ENCODE peak calls at places on chromosomes 3 and 15, in nine cellular contexts. M is sigmoid colon, X is psoas muscle, Z is breast epithelium, K is astrocyte, F is heart right ventricle, N is right atrium auricular region, P is body of pancreas, R is HCT116. E is an unnamed sample. For H3K27me3 and H3K4me1, the result is how much of the 10 kb centered on the place peaks cover.

GRCh38 chr3:40691598-40691905 is 166.8 kb downstream of the ZNF621 start:
- DNase-seq in M (no peak), X (no peak), Z (no peak), K (no peak), F (peak), N (peak), P (peak), R (no peak), E (no peak)

GRCh38 chr15:69060744-69061143 is 46.2 kb downstream of the NOX5 start:
- DNase-seq in M (peak), X (no peak), Z (no peak), K (no peak), F (no peak), N (no peak), P (no peak), R (no peak), E (no peak)

GRCh38 chr3:195770081-195770840 is 41.5 kb downstream of the MUC4 start:
- DNase-seq in M (peak), X (no peak), Z (no peak), K (no peak), F (no peak), N (no peak), P (no peak), R (no peak), E (no peak)

GRCh38 chr3:136239094-136239493 is 11.0 kb upstream of the PCCB start:
- DNase-seq in M (no peak), X (no peak), Z (no peak), K (no peak), F (no peak), N (no peak), P (no peak), R (no peak), E (no peak)

GRCh38 chr15:34584321-34584668 is 844 bp upstream of the GOLGA8B start:
- DNase-seq in M (no peak), X (no peak), Z (no peak), K (no peak), F (no peak), N (no peak), P (no peak), R (no peak), E (no peak)

GRCh38 chr15:62524848-62525247 is 359.8 kb upstream of the C2CD4B start:
- DNase-seq in M (no peak), X (no peak), Z (no peak), K (no peak), F (no peak), N (no peak), P (no peak), R (no peak), E (no peak)

GRCh38 chr15:101712078-101712477 is 12.2 kb downstream of the TARS3 start:
- DNase-seq in M (no peak), X (no peak), Z (no peak), K (no peak), F (no peak), N (no peak), P (no peak), R (no peak), E (no peak)

GRCh38 chr15:41934843-41935242 is 37.5 kb downstream of the EHD4 start:
- DNase-seq in M (peak), X (no peak), Z (peak), K (no peak), F (peak), N (no peak), P (no peak), R (no peak), E (peak)

GRCh38 chr3:71542548-71543370 is 40.8 kb downstream of the FOXP1 start:
- DNase-seq in M (peak), X (peak), Z (peak), K (peak), F (peak), N (peak), P (peak), R (no peak), E (no peak)

GRCh38 chr15:31034152-31034551 is 42.7 kb upstream of the MTMR10 start:
- DNase-seq in M (no peak), X (no peak), Z (no peak), K (no peak), F (no peak), N (no peak), P (no peak), R (no peak), E (no peak)

GRCh38 chr15:89971592-89971997 is 29.5 kb upstream of the ZNF710 start:
- DNase-seq in M (no peak), X (peak), Z (peak), K (peak), F (peak), N (no peak), P (peak), R (peak), E (peak)

GRCh38 chr3:29922990-29923746 is 642.3 kb downstream of the RBMS3 start:
- DNase-seq in M (peak), X (no peak), Z (no peak), K (peak), F (peak), N (peak), P (peak), R (peak), E (no peak)

GRCh38 chr3:25483456-25483855 is 55.4 kb downstream of the RARB start:
- DNase-seq in M (no peak), X (no peak), Z (no peak), K (no peak), F (no peak), N (no peak), P (peak), R (no peak), E (no peak)

GRCh38 chr3:183306798-183307671 is 54.0 kb downstream of the B3GNT5 start:
- DNase-seq in M (peak), X (peak), Z (peak), K (peak), F (peak), N (peak), P (peak), R (no peak), E (no peak)

GRCh38 chr3:133211449-133211848 is 173.3 kb downstream of the TMEM108 start:
- DNase-seq in M (no peak), X (no peak), Z (no peak), K (peak), F (peak), N (no peak), P (no peak), R (no peak), E (no peak)

GRCh38 chr3:133208184-133208583 is 170.0 kb downstream of the TMEM108 start:
- DNase-seq in M (no peak), X (no peak), Z (no peak), K (no peak), F (no peak), N (no peak), P (no peak), R (no peak), E (no peak)

GRCh38 chr3:133209871-133210550 is 171.8 kb downstream of the TMEM108 start:
- DNase-seq in M (no peak), X (no peak), Z (no peak), K (peak), F (no peak), N (no peak), P (no peak), R (no peak), E (no peak)

DNA sequence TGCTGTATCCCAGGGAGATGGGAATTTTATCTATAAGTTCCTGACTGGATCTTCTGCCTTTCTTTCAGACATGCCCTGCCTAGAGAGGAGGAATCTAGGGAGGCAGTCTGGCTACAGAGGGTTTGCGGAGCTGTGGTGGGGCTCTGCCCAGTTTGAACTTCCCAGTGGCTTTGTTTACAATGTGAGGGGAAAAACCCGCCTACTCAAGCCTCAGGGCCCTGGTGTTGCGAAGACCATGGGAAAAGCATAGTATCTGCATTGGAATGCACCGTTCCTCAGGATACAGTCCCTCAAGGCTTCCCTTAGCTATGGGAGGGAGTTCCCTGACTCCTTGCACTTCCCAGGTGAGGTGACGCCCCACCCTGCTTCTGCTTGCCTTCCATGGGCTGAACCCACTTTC is 168.7 kb downstream of the TMEM108 start:
- DNase-seq in M (no peak), X (no peak), Z (no peak), K (no peak), F (no peak), N (no peak), P (no peak), R (no peak), E (no peak)
- H3K27me3 ChIP-seq in M (under half), X (under half), Z (under half), K (under half), F (under half), N (under half), P (under half), R (under half), E (under half)

GRCh38 chr15:78879517-78880241 is 7.0 kb downstream of the MORF4L1 start:
- DNase-seq in M (no peak), X (no peak), Z (no peak), K (peak), F (no peak), N (no peak), P (no peak), R (no peak), E (no peak)
- H3K4me1 ChIP-seq in M (half or more), X (half or more), Z (under half), K (under half), F (half or more), N (half or more), P (half or more), R (half or more), E (under half)

DNA sequence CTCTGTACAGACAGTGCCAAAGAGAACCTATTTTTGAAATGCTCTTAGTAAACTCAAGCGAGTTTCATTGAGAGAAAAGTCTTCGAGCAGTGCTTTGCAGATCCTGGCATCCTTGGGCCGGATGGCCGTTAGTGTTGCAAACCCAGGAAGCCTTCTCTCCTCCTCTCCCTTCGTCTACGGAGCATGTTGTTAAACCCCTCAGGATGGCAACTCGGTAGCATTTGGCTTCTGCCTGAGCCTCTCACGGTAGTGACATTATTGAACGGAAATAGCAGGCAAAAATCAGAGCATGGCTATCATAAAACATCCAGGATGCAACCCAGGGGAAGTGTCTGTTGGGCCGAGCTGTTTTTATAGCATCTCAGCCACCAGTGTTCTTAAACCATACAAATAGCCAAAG is 6.7 kb upstream of the SEC13 start:
- DNase-seq in M (no peak), X (no peak), Z (no peak), K (no peak), F (no peak), N (no peak), P (no peak), R (no peak), E (no peak)
- H3K27me3 ChIP-seq in M (under half), X (under half), Z (under half), K (half or more), F (under half), N (under half), P (under half), R (under half), E (under half)

GRCh38 chr15:49734831-49735508 is 114.1 kb downstream of the DTWD1 start:
- DNase-seq in M (no peak), X (no peak), Z (no peak), K (no peak), F (no peak), N (no peak), P (peak), R (no peak), E (no peak)

GRCh38 chr15:49731187-49731828 is 110.5 kb downstream of the DTWD1 start:
- DNase-seq in M (no peak), X (no peak), Z (no peak), K (no peak), F (no peak), N (no peak), P (peak), R (no peak), E (no peak)

GRCh38 chr15:49742381-49742780 is 121.5 kb downstream of the DTWD1 start:
- DNase-seq in M (no peak), X (no peak), Z (no peak), K (no peak), F (no peak), N (no peak), P (no peak), R (no peak), E (no peak)

GRCh38 chr15:49741721-49742120 is 120.9 kb downstream of the DTWD1 start:
- DNase-seq in M (no peak), X (no peak), Z (no peak), K (no peak), F (no peak), N (no peak), P (no peak), R (no peak), E (no peak)

DNA sequence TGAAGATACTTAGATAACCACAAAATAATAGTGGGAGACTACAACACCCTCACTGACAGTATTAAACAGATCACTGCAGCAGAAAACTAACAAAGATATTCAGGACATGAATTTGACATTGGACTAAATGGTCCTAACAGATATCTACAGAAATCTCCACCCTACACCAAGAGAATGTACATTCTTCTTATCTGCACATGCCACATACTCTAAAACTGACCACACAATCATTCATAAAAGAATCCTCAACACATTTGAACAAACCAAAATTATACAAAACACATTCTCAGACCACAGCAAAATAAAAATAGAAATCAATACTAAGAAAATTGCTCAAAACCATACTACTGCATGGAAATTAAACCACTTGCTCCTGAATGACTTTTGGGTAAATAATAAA is 116.3 kb downstream of the DTWD1 start:
- DNase-seq in M (no peak), X (no peak), Z (no peak), K (no peak), F (no peak), N (no peak), P (no peak), R (no peak), E (no peak)
- H3K4me1 ChIP-seq in M (under half), X (under half), Z (under half), K (under half), F (under half), N (under half), P (under half), R (under half), E (under half)

GRCh38 chr3:128482175-128482856 is 10.7 kb downstream of the GATA2 start:
- DNase-seq in M (no peak), X (peak), Z (no peak), K (no peak), F (no peak), N (no peak), P (no peak), R (no peak), E (no peak)

GRCh38 chr3:128480278-128480677 is 12.7 kb downstream of the GATA2 start:
- DNase-seq in M (no peak), X (no peak), Z (no peak), K (no peak), F (peak), N (no peak), P (no peak), R (no peak), E (no peak)

GRCh38 chr3:128482857-128483656 is 9.9 kb downstream of the GATA2 start:
- DNase-seq in M (no peak), X (peak), Z (no peak), K (peak), F (peak), N (no peak), P (no peak), R (no peak), E (no peak)

GRCh38 chr3:128480717-128481437 is 12.1 kb downstream of the GATA2 start:
- DNase-seq in M (no peak), X (peak), Z (no peak), K (no peak), F (no peak), N (no peak), P (no peak), R (no peak), E (no peak)

GRCh38 chr3:128481438-128481942 is 11.5 kb downstream of the GATA2 start:
- DNase-seq in M (no peak), X (peak), Z (no peak), K (no peak), F (peak), N (peak), P (no peak), R (no peak), E (no peak)
- H3K27me3 ChIP-seq in M (half or more), X (half or more), Z (under half), K (half or more), F (half or more), N (under half), P (under half), R (under half), E (under half)